ENCODE peak calls at places on chromosome 12, in eight cellular contexts. A is tibial nerve, L is HepG2, K is H1, V is heart left ventricle, M is stomach, Y is body of pancreas, W is IMR-90. J is an unnamed sample.

GRCh38 chr12:111766608-111767361 is at the start of gene ALDH2:
- DNase-seq in K (peak; percentile 50), V (peak; percentile 87), Y (peak; percentile 83), W (peak; percentile 43), A (peak; percentile 70), L (peak; percentile 72), M (peak; percentile 83), J (peak; percentile 61)

GRCh38 chr12:56834886-56835285 is 71.8 kb downstream of the HSD17B6 start:
- DNase-seq in K (no peak), W (no peak), L (no peak), A (no peak), M (no peak), Y (no peak), V (no peak), J (no peak)

GRCh38 chr12:21710944-21711343 is 53.3 kb upstream of the LDHB start:
- DNase-seq in A (no peak), W (no peak), L (no peak), K (no peak), Y (no peak), V (no peak), M (no peak), J (no peak)

GRCh38 chr12:101086490-101086889 is 123.5 kb downstream of the SLC5A8 start:
- DNase-seq in W (peak; percentile 46), K (no peak), Y (no peak), L (no peak), A (no peak), V (no peak), M (no peak), J (no peak)

GRCh38 chr12:13390381-13390856 is 193.9 kb downstream of the EMP1 start:
- DNase-seq in Y (peak; percentile 97), L (no peak), W (peak; percentile 1), A (peak; percentile 32), K (no peak), V (peak; percentile 91), M (peak; percentile 98), J (no peak)

GRCh38 chr12:19893514-19893913 is 454.2 kb downstream of the AEBP2 start:
- DNase-seq in V (no peak), L (no peak), W (peak; percentile 54), A (no peak), K (no peak), Y (no peak), M (no peak), J (no peak)

GRCh38 chr12:21502164-21502496 is 541 bp downstream of the GOLT1B start:
- DNase-seq in W (peak; percentile 34), L (peak; percentile 11), V (peak; percentile 28), M (peak; percentile 26), A (no peak), Y (peak; percentile 44), K (no peak), J (peak; percentile 66)

GRCh38 chr12:102629262-102629888 is 149.0 kb upstream of the IGF1 start:
- DNase-seq in K (no peak), V (no peak), L (no peak), W (peak; percentile 45), A (no peak), Y (no peak), M (no peak), J (no peak)

GRCh38 chr12:106417926-106418910 is 60.7 kb downstream of the POLR3B start:
- DNase-seq in L (peak; percentile 69), Y (no peak), K (no peak), M (no peak), V (no peak), W (peak; percentile 76), A (no peak), J (no peak)

GRCh38 chr12:89789862-89790261 is 81.2 kb upstream of the ATP2B1 start:
- DNase-seq in L (no peak), A (no peak), Y (no peak), V (no peak), W (no peak), K (no peak), M (no peak), J (no peak)

GRCh38 chr12:1529862-1530591 is 64.4 kb downstream of the FBXL14 start:
- DNase-seq in W (no peak), Y (peak; percentile 17), L (no peak), K (no peak), V (peak; percentile 35), A (no peak), M (no peak), J (peak; percentile 33)

GRCh38 chr12:3574986-3575385 is 84.0 kb downstream of the PRMT8 start:
- DNase-seq in A (no peak), M (no peak), V (no peak), K (no peak), Y (no peak), W (no peak), L (no peak), J (no peak)

GRCh38 chr12:93080994-93081809 is 152.1 kb upstream of the EEA1 start:
- DNase-seq in W (peak; percentile 52), K (no peak), M (no peak), A (no peak), V (no peak), L (peak; percentile 74), Y (no peak), J (no peak)

GRCh38 chr12:118689793-118690192 is 291.5 kb upstream of the SRRM4 start:
- DNase-seq in K (no peak), L (no peak), M (no peak), A (no peak), Y (no peak), W (no peak), V (no peak), J (no peak)

GRCh38 chr12:77324763-77325468 is 259.5 kb upstream of the E2F7 start:
- DNase-seq in K (peak; percentile 19), W (peak; percentile 61), L (peak; percentile 33), Y (peak; percentile 79), V (peak; percentile 82), A (peak; percentile 38), M (peak; percentile 79), J (peak; percentile 32)

GRCh38 chr12:3216726-3217682 is 139.8 kb downstream of the TSPAN9 start:
- DNase-seq in M (no peak), K (no peak), Y (no peak), A (no peak), L (no peak), V (peak; percentile 24), W (peak; percentile 88), J (no peak)

GRCh38 chr12:93789767-93790166 is 112.6 kb downstream of the CRADD start:
- DNase-seq in A (no peak), Y (no peak), M (no peak), W (no peak), L (no peak), V (no peak), K (no peak), J (no peak)

GRCh38 chr12:91205791-91206190 is 23.2 kb upstream of the DCN start:
- DNase-seq in Y (no peak), L (no peak), W (no peak), V (no peak), K (no peak), M (no peak), A (no peak), J (no peak)

GRCh38 chr12:20525064-20525610 is 156.8 kb downstream of the PDE3A start:
- DNase-seq in L (no peak), Y (no peak), A (no peak), W (peak; percentile 57), V (no peak), M (no peak), K (no peak), J (no peak)

GRCh38 chr12:51904951-51905471 is 2.3 kb upstream of the ACVRL1 start:
- DNase-seq in V (peak; percentile 72), L (no peak), K (no peak), A (no peak), Y (no peak), M (no peak), W (peak; percentile 69), J (no peak)

GRCh38 chr12:39240573-39240972 is 202.3 kb downstream of the KIF21A start:
- DNase-seq in L (no peak), A (no peak), Y (no peak), K (no peak), W (no peak), V (no peak), M (no peak), J (no peak)

DNA sequence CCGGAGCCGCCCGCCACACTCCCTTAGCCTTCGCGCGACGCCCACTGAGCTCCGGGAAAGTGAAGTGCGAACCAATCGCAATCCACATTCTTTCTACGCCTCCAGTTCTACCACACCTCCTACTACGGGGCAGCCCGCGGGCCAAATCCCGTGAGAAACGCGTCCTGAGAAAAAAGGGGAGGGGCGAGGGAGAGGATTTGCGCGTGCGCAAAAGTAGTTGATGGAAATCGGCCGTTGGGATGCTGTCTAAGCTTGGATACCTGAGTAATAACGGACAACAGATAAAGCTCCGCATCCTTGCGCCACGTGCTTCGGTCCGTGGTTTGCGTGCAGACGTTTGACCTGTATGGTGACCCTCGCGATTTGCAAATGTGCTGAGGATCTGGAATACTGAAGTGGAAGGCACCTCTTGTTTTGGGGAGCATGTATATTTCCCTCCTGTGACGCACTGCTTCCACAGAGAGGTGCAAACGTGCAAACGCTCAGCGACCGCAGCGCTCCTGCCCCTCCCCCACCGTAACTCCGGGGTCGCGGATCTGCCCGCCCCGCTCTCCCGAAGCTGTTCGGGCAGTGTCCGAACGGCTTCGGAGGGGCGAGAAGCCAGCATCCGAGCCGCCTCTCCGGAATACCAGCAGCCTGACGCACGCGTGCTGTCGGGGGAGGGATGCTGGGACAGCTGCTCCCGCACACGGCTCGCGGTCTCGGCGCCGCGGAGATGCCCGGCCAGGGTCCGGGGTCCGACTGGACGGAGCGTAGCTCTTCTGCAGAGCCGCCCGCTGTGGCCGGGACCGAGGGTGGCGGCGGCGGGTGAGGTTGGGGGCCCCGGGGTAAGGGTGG is at the start of the genes FAM216A and GPN3:
- DNase-seq in V (peak; percentile 98), K (peak; percentile 94), W (peak; percentile 98), Y (peak; percentile 98), L (peak; percentile 97), A (peak; percentile 95), M (peak; percentile 96), J (peak; percentile 98)
- TF ChIP-seq POLR2A in V (peak; percentile 66), K (peak; percentile 72), W (peak; percentile 83), Y (peak; percentile 19), L (peak; percentile 91), A (peak; percentile 83), M (peak; percentile 82), J (peak; percentile 92)

GRCh38 chr12:84506317-84506716 is 406.3 kb downstream of the SLC6A15 start:
- DNase-seq in W (no peak), L (no peak), K (no peak), M (no peak), V (no peak), Y (no peak), A (no peak), J (no peak)
- TF ChIP-seq POLR2A in W (no peak), L (no peak), K (no peak), M (no peak), V (no peak), Y (no peak), A (no peak), J (no peak)

GRCh38 chr12:112978163-112979081 is at the start of gene OAS2:
- DNase-seq in V (peak; percentile 76), W (peak; percentile 48), M (peak; percentile 80), Y (peak; percentile 47), A (peak; percentile 50), L (peak; percentile 12), K (no peak), J (no peak)
- TF ChIP-seq POLR2A in V (peak; percentile 54), W (no peak), M (no peak), Y (no peak), A (no peak), L (no peak), K (no peak), J (no peak)

DNA sequence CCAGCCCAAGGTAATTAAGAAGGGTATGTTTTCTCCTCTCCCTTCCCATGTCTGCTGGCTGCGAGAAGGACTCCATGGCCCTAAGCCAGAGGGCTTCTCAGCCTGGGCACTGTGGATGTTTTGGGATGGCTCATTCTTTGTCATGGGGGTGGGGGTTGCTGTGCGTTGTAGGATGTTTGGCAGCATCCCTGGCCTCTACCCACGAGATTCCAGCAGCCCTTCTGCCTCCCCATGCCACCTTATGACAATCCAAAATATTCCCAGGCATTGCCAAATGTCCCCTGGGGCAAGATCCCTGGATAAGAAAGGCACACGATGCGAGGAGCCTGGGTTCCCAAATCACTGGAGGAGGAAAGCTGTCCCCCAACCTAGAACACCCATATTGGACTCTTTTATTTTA is 36.4 kb downstream of the DAO start:
- DNase-seq in Y (no peak), K (no peak), M (no peak), L (no peak), V (no peak), A (no peak), W (no peak), J (no peak)
- TF ChIP-seq POLR2A in Y (no peak), K (no peak), M (no peak), L (no peak), V (no peak), A (no peak), W (no peak), J (no peak)

J was measured in erythroblast.